ENCODE peak calls at places on chromosomes 2 and 18, in nine cellular contexts. O, S, Q, A, F, P, M, H and N are unnamed samples.

GRCh38 chr2:223313101-223313500 is 261.1 kb downstream of the KCNE4 start:
- DNase-seq in O (no peak), S (no peak), Q (no peak), A (no peak), F (no peak), P (no peak), M (no peak), H (no peak), N (no peak)

GRCh38 chr2:34096552-34097171 is 497.6 kb upstream of the FAM98A start:
- DNase-seq in O (peak; percentile 67), S (peak; percentile 57), Q (peak; percentile 55), A (peak; percentile 71), F (peak; percentile 72), P (peak; percentile 74), M (peak; percentile 65), H (peak; percentile 59), N (peak; percentile 57)

GRCh38 chr2:160816916-160817315 is 323.3 kb upstream of the RBMS1 start:
- DNase-seq in O (no peak), S (no peak), Q (no peak), A (no peak), F (no peak), P (no peak), M (peak; percentile 20), H (no peak), N (no peak)

GRCh38 chr18:23595610-23596009 is 9.3 kb upstream of the NPC1 start:
- DNase-seq in O (no peak), S (no peak), Q (no peak), A (no peak), F (no peak), P (no peak), M (no peak), H (no peak), N (no peak)

GRCh38 chr2:204274991-204275390 is 270.3 kb upstream of the PARD3B start:
- DNase-seq in O (no peak), S (no peak), Q (no peak), A (no peak), F (no peak), P (no peak), M (no peak), H (no peak), N (no peak)

GRCh38 chr2:16664052-16664731 is 1.4 kb downstream of the CYRIA start:
- DNase-seq in O (peak; percentile 30), S (peak; percentile 48), Q (no peak), A (peak; percentile 21), F (peak; percentile 79), P (peak; percentile 84), M (peak; percentile 23), H (peak; percentile 62), N (no peak)

GRCh38 chr18:10530852-10531251 is 5.0 kb downstream of the NAPG start:
- DNase-seq in O (no peak), S (no peak), Q (peak; percentile 75), A (no peak), F (no peak), P (no peak), M (no peak), H (no peak), N (no peak)

GRCh38 chr18:36688020-36688965 is 140.5 kb downstream of the TPGS2 start:
- DNase-seq in O (peak; percentile 78), S (peak; percentile 66), Q (peak; percentile 74), A (peak; percentile 70), F (peak; percentile 80), P (peak; percentile 66), M (peak; percentile 59), H (peak; percentile 75), N (peak; percentile 83)

GRCh38 chr2:127219716-127220090 is 396 bp downstream of the CYP27C1 start:
- DNase-seq in O (peak; percentile 62), S (no peak), Q (no peak), A (peak; percentile 50), F (no peak), P (no peak), M (peak; percentile 19), H (no peak), N (no peak)

GRCh38 chr2:59413751-59414570 is 1139.5 kb downstream of the BCL11A start:
- DNase-seq in O (no peak), S (no peak), Q (no peak), A (no peak), F (no peak), P (no peak), M (no peak), H (no peak), N (no peak)

GRCh38 chr2:186739739-186740138 is 45.9 kb downstream of the FAM171B start:
- DNase-seq in O (no peak), S (no peak), Q (no peak), A (no peak), F (no peak), P (no peak), M (no peak), H (no peak), N (no peak)

DNA sequence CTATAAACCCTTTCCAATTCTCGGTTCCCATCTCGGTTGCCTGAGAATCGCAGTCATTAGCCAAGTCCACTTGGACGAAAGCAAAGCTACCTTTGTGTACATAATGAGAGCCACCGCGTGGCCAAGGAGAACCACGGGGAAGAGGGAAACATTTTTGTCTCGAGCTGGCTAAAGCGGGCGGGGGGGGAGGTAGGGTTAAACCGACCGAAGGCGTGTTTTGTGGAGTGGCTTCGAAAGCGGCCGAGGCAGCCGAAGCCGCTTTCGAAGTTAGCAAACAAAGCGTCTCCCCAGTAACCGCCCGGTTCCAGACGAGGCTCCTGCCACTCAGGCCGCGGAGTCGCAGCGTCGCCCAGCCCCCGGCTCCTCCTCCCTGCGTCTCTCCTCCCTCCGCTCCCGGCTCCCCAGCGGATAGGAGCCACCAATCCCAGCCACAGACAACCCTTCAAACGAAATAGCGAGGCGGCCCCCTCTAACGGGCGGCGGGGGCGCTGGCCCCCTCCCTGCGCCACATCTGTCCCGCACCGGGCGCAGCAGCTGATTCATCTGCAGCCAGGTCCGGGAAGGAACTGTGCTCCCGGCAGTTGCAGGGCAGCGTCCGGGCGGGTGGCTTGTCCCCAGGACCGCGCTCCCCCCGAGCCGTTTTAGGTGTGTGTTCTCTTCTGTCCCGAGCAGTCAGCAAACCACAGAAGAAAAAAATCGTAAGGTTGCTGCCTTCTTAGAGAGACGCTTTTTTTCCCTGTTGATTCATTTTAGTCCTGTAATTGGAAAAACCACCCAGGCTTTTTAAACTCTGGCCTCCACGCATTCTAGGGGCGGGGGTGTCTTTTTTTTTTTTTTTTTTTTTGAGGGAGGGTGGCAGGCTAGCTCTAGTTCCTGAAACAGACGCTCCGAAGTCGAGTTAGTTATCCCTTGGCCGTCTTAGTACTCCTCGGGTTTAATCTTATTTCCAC is 1.8 kb upstream of the TGIF1 start:
- DNase-seq in O (peak; percentile 93), S (peak; percentile 95), Q (peak; percentile 92), A (peak; percentile 84), F (peak; percentile 99), P (peak; percentile 97), M (peak; percentile 84), H (peak; percentile 96), N (peak; percentile 97)
- TF ChIP-seq CTCF in O (peak; percentile 16), S (no peak), Q (no peak), A (peak; percentile 23), F (peak; percentile 10), P (no peak), M (no peak), H (no peak), N (no peak)

DNA sequence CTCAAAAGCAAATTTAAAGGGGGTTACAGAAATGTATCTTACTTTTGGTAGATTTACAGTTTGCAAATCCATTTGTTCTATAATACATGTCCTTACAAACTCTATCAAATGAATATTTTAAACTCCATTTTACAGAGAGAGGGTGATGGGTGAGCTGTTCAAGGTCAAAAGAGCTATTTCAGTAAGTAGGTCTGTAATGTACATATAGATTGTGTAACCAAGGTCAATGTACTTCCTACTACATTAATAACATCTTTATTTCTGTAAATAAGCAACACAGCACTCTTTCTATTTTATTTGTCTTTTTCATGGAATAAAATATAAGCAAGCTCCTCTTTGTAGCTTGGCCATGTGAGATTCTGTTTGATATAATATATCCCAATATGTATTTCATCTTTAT is 13.6 kb downstream of the PPP1R1C start:
- DNase-seq in O (no peak), S (no peak), Q (no peak), A (no peak), F (no peak), P (no peak), M (no peak), H (no peak), N (no peak)
- TF ChIP-seq CTCF in O (no peak), S (no peak), Q (no peak), A (no peak), F (no peak), P (no peak), M (no peak), H (no peak), N (no peak)

GRCh38 chr2:11784310-11784709 is 37.9 kb downstream of the LPIN1 start:
- DNase-seq in O (no peak), S (no peak), Q (no peak), A (no peak), F (no peak), P (no peak), M (no peak), H (no peak), N (no peak)

GRCh38 chr2:11785611-11785940 is 39.1 kb downstream of the LPIN1 start:
- DNase-seq in O (no peak), S (no peak), Q (no peak), A (no peak), F (no peak), P (no peak), M (no peak), H (no peak), N (no peak)

GRCh38 chr2:11786592-11786991 is 40.2 kb downstream of the LPIN1 start:
- DNase-seq in O (no peak), S (no peak), Q (no peak), A (no peak), F (no peak), P (no peak), M (no peak), H (no peak), N (no peak)

GRCh38 chr2:11786191-11786590 is 39.8 kb downstream of the LPIN1 start:
- DNase-seq in O (no peak), S (no peak), Q (no peak), A (no peak), F (no peak), P (no peak), M (no peak), H (no peak), N (no peak)

DNA sequence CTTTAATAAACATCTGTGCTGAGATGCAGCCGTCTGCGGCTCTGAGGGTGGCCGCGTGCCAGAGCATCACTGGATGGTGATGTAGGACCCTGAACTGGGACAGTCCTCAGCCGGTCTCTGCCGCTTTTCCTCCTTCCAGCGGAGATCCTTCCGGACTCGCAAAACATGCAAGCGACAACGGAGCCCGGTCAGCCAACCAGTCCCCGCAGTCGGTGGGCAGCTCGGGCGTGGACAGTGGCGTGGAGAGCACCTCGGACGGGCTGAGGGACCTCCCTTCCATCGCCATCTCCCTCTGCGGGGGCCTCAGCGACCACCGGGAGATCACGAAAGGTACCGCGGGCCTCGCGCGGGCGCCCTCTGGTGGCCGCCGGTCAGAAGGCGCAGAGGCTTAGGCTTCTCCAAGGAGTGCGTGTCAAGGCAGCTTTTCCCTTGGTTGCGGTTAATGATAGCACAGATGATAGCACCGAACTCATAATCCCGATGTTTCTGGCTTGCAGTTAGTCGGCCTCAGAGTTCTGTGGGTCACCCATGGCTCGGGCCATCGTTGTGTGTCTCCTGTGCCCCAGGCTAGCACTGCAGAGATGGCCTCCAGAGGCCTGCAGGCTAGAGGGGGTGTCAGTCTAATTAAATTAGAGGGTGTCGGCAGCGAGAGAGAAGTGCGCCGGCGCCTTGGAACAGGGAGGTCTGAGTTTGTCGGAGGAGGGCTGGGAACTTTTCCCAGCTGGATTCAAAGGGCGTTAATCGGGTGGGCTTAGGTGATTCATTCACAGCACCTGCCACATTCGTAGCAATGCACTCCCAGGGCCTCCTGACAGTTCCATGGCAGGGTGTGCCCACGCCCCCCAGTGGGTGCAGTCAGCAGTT is 38.5 kb downstream of the LPIN1 start:
- DNase-seq in O (peak; percentile 70), S (peak; percentile 26), Q (peak; percentile 60), A (peak; percentile 74), F (peak; percentile 54), P (peak; percentile 22), M (peak; percentile 79), H (peak; percentile 48), N (peak; percentile 47)
- TF ChIP-seq CTCF in O (peak; percentile 97), S (peak; percentile 96), Q (peak; percentile 98), A (peak; percentile 95), F (peak; percentile 75), P (peak; percentile 76), M (peak; percentile 72), H (peak; percentile 92), N (peak; percentile 92)

GRCh38 chr2:69192176-69192945 is 179.4 kb downstream of the ANTXR1 start:
- DNase-seq in O (no peak), S (peak; percentile 55), Q (no peak), A (no peak), F (no peak), P (no peak), M (no peak), H (peak; percentile 69), N (no peak)
- TF ChIP-seq CTCF in O (no peak), S (no peak), Q (no peak), A (no peak), F (no peak), P (no peak), M (no peak), H (no peak), N (no peak)